ENCODE peak calls at places on chromosomes 7 and 10, in ten cellular contexts. S, E, Q, A, K, Z, N, Y, I and C are unnamed samples.

GRCh38 chr7:15345216-15345615 is 216.6 kb downstream of the AGMO start:
- DNase-seq in E (no peak), K (no peak), Q (no peak), Y (no peak), S (no peak), N (peak), I (no peak), A (no peak), Z (no peak), C (no peak)

GRCh38 chr10:43226441-43226840 is 40.4 kb downstream of the RASGEF1A start:
- DNase-seq in N (no peak), E (no peak), K (peak), S (peak), A (no peak), Z (peak), I (no peak), Y (no peak), Q (peak), C (no peak)

GRCh38 chr10:33154590-33154989 is 179.9 kb downstream of the NRP1 start:
- DNase-seq in S (no peak), A (no peak), Y (no peak), N (peak), Z (peak), I (no peak), E (no peak), Q (no peak), K (no peak), C (no peak)

GRCh38 chr7:91193141-91193540 is 71.1 kb upstream of the FZD1 start:
- DNase-seq in Y (no peak), I (no peak), A (no peak), Q (no peak), N (peak), S (no peak), Z (no peak), K (no peak), E (no peak), C (no peak)

GRCh38 chr7:36881206-36881605 is 156.9 kb upstream of the AOAH start:
- DNase-seq in K (no peak), E (no peak), N (peak), A (no peak), S (no peak), Q (no peak), I (no peak), Z (no peak), Y (no peak), C (no peak)

GRCh38 chr7:111987115-111987826 is 218.9 kb downstream of the DOCK4 start:
- DNase-seq in Y (no peak), K (no peak), E (peak), N (peak), I (no peak), Q (no peak), Z (no peak), S (no peak), A (peak), C (no peak)

GRCh38 chr7:26329520-26330269 is 38.0 kb downstream of the SNX10 start:
- DNase-seq in Q (no peak), E (peak), Z (peak), N (no peak), I (peak), K (peak), A (peak), S (no peak), Y (no peak), C (no peak)

GRCh38 chr10:44388641-44389040 is 3.7 kb upstream of the CXCL12 start:
- DNase-seq in K (peak), N (no peak), A (no peak), E (no peak), Z (peak), S (peak), I (no peak), Y (no peak), Q (no peak), C (no peak)

GRCh38 chr7:45181991-45182855 is 24.6 kb downstream of the RAMP3 start:
- DNase-seq in Y (no peak), Z (no peak), N (no peak), I (no peak), Q (no peak), E (peak), A (no peak), K (peak), S (peak), C (no peak)

GRCh38 chr10:123635131-123635530 is 31.0 kb upstream of the GPR26 start:
- DNase-seq in K (no peak), Y (no peak), N (no peak), S (no peak), I (no peak), A (no peak), Q (no peak), Z (peak), E (no peak), C (no peak)

GRCh38 chr7:155169081-155169480 is 99.0 kb downstream of the HTR5A start:
- DNase-seq in Y (no peak), Z (no peak), A (no peak), K (no peak), E (no peak), Q (no peak), S (no peak), N (no peak), I (no peak), C (no peak)

GRCh38 chr7:101673951-101674350 is 44.9 kb upstream of the MYL10 start:
- DNase-seq in S (no peak), Q (no peak), N (no peak), Y (no peak), Z (no peak), A (no peak), K (no peak), I (no peak), E (no peak), C (no peak)

GRCh38 chr7:51602321-51602720 is 285.7 kb upstream of the COBL start:
- DNase-seq in A (no peak), E (no peak), Y (no peak), I (no peak), K (no peak), N (no peak), Z (no peak), Q (no peak), S (no peak), C (no peak)

GRCh38 chr7:51606601-51607154 is 290.1 kb upstream of the COBL start:
- DNase-seq in N (no peak), A (no peak), I (no peak), Y (no peak), Q (peak), Z (no peak), E (no peak), K (no peak), S (no peak), C (no peak)

GRCh38 chr7:51607447-51607846 is 290.8 kb upstream of the COBL start:
- DNase-seq in N (no peak), E (no peak), Z (no peak), Y (no peak), K (no peak), I (no peak), Q (no peak), S (no peak), A (no peak), C (no peak)

DNA sequence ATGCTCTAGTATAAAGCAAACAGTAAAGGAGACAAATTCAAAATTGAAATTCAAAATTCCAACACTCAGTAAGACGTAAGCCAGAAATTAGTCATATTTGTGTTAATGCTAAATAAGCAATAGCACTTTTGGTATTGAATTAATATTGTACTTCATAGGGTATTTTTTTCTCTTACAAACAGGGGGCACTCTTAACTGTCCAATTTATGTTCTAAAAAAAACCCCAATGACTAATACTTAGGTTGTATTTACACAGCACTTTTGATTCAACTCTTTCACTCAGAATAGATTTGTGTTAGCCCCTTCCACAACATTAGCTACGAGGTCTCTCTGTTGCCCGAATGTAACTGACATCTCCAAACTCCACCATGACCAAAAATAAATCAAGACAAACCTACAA is 284.9 kb upstream of the COBL start:
- DNase-seq in Y (no peak), I (no peak), Q (no peak), N (no peak), K (no peak), S (no peak), A (no peak), E (no peak), Z (no peak), C (no peak)
- TF ChIP-seq CTCF in Y (no peak), I (no peak), Q (no peak), N (no peak), K (no peak), S (peak), A (no peak), E (no peak), Z (no peak), C (no peak)

GRCh38 chr10:118569882-118570252 is 25.6 kb downstream of the PRLHR start:
- DNase-seq in I (no peak), Q (no peak), Z (no peak), A (no peak), E (no peak), K (no peak), Y (no peak), S (no peak), N (no peak), C (no peak)
- H3K27ac ChIP-seq in I (no peak), Q (no peak), Z (no peak), A (no peak), E (no peak), K (no peak), Y (no peak), S (no peak), N (no peak), C (no peak)

GRCh38 chr10:103504181-103504783 is 10.8 kb downstream of the NEURL1 start:
- DNase-seq in Y (no peak), Q (no peak), Z (no peak), S (peak), K (peak), E (no peak), I (no peak), A (no peak), N (peak), C (peak)

GRCh38 chr10:103510791-103511757 is 17.6 kb downstream of the NEURL1 start:
- DNase-seq in Y (no peak), I (no peak), S (no peak), Q (no peak), N (no peak), E (no peak), Z (no peak), K (peak), A (no peak), C (no peak)

GRCh38 chr10:103506061-103506460 is 12.6 kb downstream of the NEURL1 start:
- DNase-seq in K (peak), Q (no peak), S (no peak), A (no peak), N (no peak), Y (no peak), E (no peak), I (no peak), Z (no peak), C (no peak)

GRCh38 chr10:103510046-103510685 is 16.7 kb downstream of the NEURL1 start:
- DNase-seq in Y (no peak), Q (no peak), A (no peak), S (no peak), E (no peak), N (no peak), Z (no peak), K (peak), I (no peak), C (no peak)

GRCh38 chr10:103507235-103508191 is 14.0 kb downstream of the NEURL1 start:
- DNase-seq in Z (no peak), Q (peak), N (no peak), A (peak), S (no peak), E (no peak), Y (no peak), K (peak), I (no peak), C (no peak)
- TF ChIP-seq CTCF in Z (no peak), Q (no peak), N (no peak), A (peak), S (no peak), E (no peak), Y (no peak), K (no peak), I (no peak), C (no peak)

GRCh38 chr10:97781541-97782331 is 9.9 kb upstream of the SFRP5 start:
- DNase-seq in Y (no peak), Z (no peak), K (no peak), Q (no peak), S (no peak), A (no peak), E (no peak), N (no peak), I (no peak), C (peak)

GRCh38 chr10:97782455-97783228 is 10.8 kb upstream of the SFRP5 start:
- DNase-seq in E (no peak), Z (no peak), Y (no peak), N (no peak), Q (no peak), I (no peak), K (no peak), S (no peak), A (no peak), C (no peak)

GRCh38 chr10:97785231-97785630 is 13.4 kb upstream of the SFRP5 start:
- DNase-seq in A (no peak), I (no peak), Z (no peak), S (no peak), Q (no peak), N (no peak), Y (no peak), E (no peak), K (no peak), C (no peak)

GRCh38 chr10:97785731-97786130 is 13.9 kb upstream of the SFRP5 start:
- DNase-seq in E (no peak), Q (no peak), S (no peak), Y (no peak), Z (no peak), I (no peak), N (no peak), A (no peak), K (no peak), C (no peak)

DNA sequence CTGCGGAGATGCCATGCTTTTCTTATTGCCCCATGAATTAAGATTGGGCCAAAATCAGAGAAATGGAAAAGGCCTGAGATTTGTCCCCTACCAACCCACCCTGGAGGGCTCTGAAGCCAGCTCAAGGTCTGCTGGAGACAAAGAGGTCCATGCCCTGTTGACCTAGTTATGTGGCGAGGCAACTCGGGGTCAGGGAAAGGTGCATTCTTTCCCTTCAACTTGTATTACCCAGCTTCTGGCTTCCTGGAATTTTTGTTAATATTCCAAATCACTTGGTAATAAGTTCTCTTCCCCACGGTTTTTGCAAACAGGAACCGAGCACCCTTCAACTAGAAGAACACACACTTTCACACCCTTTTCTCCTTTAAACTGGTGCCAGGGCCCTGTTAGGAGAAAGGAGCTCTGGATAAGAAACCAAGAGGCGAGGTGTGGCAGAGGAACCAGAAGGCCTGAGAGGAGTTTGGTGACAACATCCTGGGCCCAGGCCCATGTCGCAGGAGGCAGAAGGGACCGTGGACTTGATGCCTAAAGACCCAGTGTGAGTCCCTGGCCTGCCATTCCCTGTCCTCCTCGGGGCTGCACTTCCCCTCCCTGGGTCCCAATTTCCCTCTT is 12.5 kb upstream of the SFRP5 start:
- DNase-seq in A (no peak), Q (no peak), N (no peak), K (peak), Z (no peak), E (no peak), S (no peak), I (no peak), Y (no peak), C (no peak)
- H3K27ac ChIP-seq in A (no peak), Q (no peak), N (no peak), K (peak), Z (peak), E (no peak), S (no peak), I (no peak), Y (no peak), C (no peak)

DNA sequence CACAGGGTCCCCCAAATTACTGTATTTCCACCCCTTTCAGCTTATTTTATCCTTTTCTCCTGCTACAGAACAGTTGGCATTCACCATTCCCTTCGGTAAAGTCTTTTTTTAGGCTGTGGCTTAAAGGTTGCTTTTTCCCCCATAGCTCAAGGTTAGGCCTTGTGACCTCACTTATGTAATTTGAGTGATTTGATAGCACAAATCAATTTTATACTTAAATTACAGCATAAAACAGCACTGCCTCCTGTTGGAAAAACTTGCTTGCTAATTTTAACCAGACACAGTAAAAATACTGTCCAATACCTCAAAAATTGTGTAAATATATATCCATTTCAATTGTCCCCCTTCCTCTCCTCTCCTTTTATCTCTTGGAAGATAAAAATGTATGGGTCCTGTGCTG is 7.1 kb downstream of the GIMAP1 start:
- DNase-seq in N (no peak), K (no peak), I (no peak), E (no peak), Q (no peak), S (no peak), Z (no peak), Y (no peak), A (no peak), C (no peak)
- TF ChIP-seq CTCF in N (no peak), K (no peak), I (no peak), E (no peak), Q (no peak), S (peak), Z (no peak), Y (no peak), A (no peak), C (peak)